ENCODE peak calls at places on chromosomes 4 and X, in four cellular contexts. N, I, X and O are unnamed samples.

GRCh38 chr4:42761804-42762203 is 104.9 kb upstream of the ATP8A1 start:
- DNase-seq in N (no peak), I (no peak), X (peak), O (no peak)

GRCh38 chr4:136369073-136369472 is 1163.2 kb downstream of the PCDH18 start:
- DNase-seq in N (no peak), X (no peak), I (no peak), O (no peak)

GRCh38 chrX:103309860-103310591 is 764 bp downstream of the BEX2 start:
- DNase-seq in X (no peak), N (no peak), I (no peak), O (no peak)

GRCh38 chr4:128225148-128225547 is 62.5 kb downstream of the PGRMC2 start:
- DNase-seq in I (no peak), N (no peak), X (no peak), O (peak)

GRCh38 chrX:40108084-40108958 is 10.6 kb upstream of the BCOR start:
- DNase-seq in N (no peak), I (peak), X (peak), O (peak)

GRCh38 chrX:7090506-7091095 is 56.9 kb upstream of the STS start:
- DNase-seq in I (no peak), X (no peak), N (no peak), O (no peak)

GRCh38 chr4:26127001-26127400 is 193.8 kb upstream of the RBPJ start:
- DNase-seq in X (no peak), N (no peak), I (no peak), O (no peak)

GRCh38 chr4:20194079-20195013 is 57.4 kb upstream of the SLIT2 start:
- DNase-seq in X (no peak), I (no peak), N (peak), O (no peak)

GRCh38 chrX:85052207-85052606 is 48.5 kb downstream of the APOOL start:
- DNase-seq in N (peak), I (no peak), X (no peak), O (peak)

GRCh38 chr4:40377462-40378385 is 42.6 kb downstream of the CHRNA9 start:
- DNase-seq in X (no peak), N (peak), I (no peak), O (no peak)

GRCh38 chrX:96576358-96576757 is 108.3 kb upstream of the DIAPH2 start:
- DNase-seq in N (no peak), I (no peak), X (no peak), O (no peak)

GRCh38 chr4:82718067-82718935 is 80.3 kb downstream of the SCD5 start:
- DNase-seq in I (peak), N (no peak), X (no peak), O (peak)

GRCh38 chr4:80069108-80069836 is 3.8 kb downstream of the ANTXR2 start:
- DNase-seq in I (no peak), N (no peak), X (no peak), O (no peak)

GRCh38 chr4:182213024-182213423 is 30.2 kb upstream of the TENM3 start:
- DNase-seq in N (no peak), I (no peak), X (no peak), O (peak)

GRCh38 chrX:68498044-68498507 is 775 bp upstream of the YIPF6 start:
- DNase-seq in N (no peak), I (no peak), X (no peak), O (no peak)

GRCh38 chr4:172845281-172845680 is 323.3 kb upstream of the GALNT7 start:
- DNase-seq in I (no peak), X (no peak), N (no peak), O (no peak)

GRCh38 chr4:164536829-164537228 is 217.1 kb upstream of the SMIM31 start:
- DNase-seq in N (peak), X (no peak), I (peak), O (no peak)

GRCh38 chr4:165711436-165711835 is 161.6 kb upstream of the TLL1 start:
- DNase-seq in X (no peak), N (no peak), I (no peak), O (no peak)

GRCh38 chr4:45331796-45332195 is 605.4 kb upstream of the GNPDA2 start:
- DNase-seq in X (no peak), N (no peak), I (no peak), O (no peak)

GRCh38 chrX:21708116-21708515 is 49.8 kb downstream of the SMPX start:
- DNase-seq in X (no peak), I (no peak), N (no peak), O (peak)

GRCh38 chr4:111775908-111776307 is 369.3 kb upstream of the FAM241A start:
- DNase-seq in X (no peak), N (no peak), I (no peak), O (no peak)

GRCh38 chrX:38654302-38654701 is 93.0 kb downstream of the TSPAN7 start:
- DNase-seq in X (no peak), N (peak), I (no peak), O (peak)

GRCh38 chr4:41795796-41796195 is 47.3 kb upstream of the PHOX2B start:
- DNase-seq in I (no peak), X (no peak), N (no peak), O (no peak)

GRCh38 chr4:140102406-140102805 is 51.6 kb downstream of the MAML3 start:
- DNase-seq in N (peak), X (no peak), I (no peak), O (no peak)

GRCh38 chr4:156815717-156816319 is 155.8 kb downstream of the PDGFC start:
- DNase-seq in X (no peak), N (no peak), I (no peak), O (no peak)

GRCh38 chr4:161554372-161554990 is 609.3 kb downstream of the FSTL5 start:
- DNase-seq in I (no peak), N (peak), X (no peak), O (no peak)

GRCh38 chr4:61379406-61379805 is 179.3 kb downstream of the ADGRL3 start:
- DNase-seq in I (no peak), X (no peak), N (peak), O (no peak)

GRCh38 chrX:72069380-72070160 is 62.1 kb downstream of the RTL5 start:
- DNase-seq in N (no peak), X (no peak), I (no peak), O (no peak)

GRCh38 chr4:110475881-110476818 is at the start of gene ENPEP:
- DNase-seq in X (peak), N (no peak), I (peak), O (peak)

GRCh38 chr4:75036046-75036445 is 103.1 kb downstream of the PARM1 start:
- DNase-seq in X (no peak), I (no peak), N (no peak), O (no peak)

GRCh38 chr4:184102488-184102887 is 115.2 kb downstream of the ENPP6 start:
- DNase-seq in X (peak), N (no peak), I (no peak), O (no peak)

GRCh38 chr4:184099033-184099432 is 118.6 kb downstream of the ENPP6 start:
- DNase-seq in X (no peak), I (no peak), N (no peak), O (no peak)

GRCh38 chr4:184101711-184102110 is 116.0 kb downstream of the ENPP6 start:
- DNase-seq in I (no peak), N (no peak), X (no peak), O (no peak)

GRCh38 chr4:184099541-184099966 is 118.1 kb downstream of the ENPP6 start:
- DNase-seq in I (no peak), X (no peak), N (no peak), O (no peak)

GRCh38 chr4:184100297-184100885 is 117.3 kb downstream of the ENPP6 start:
- DNase-seq in X (peak), N (no peak), I (peak), O (peak)
- TF ChIP-seq CTCF in X (peak), N (peak), I (peak), O (peak)

DNA sequence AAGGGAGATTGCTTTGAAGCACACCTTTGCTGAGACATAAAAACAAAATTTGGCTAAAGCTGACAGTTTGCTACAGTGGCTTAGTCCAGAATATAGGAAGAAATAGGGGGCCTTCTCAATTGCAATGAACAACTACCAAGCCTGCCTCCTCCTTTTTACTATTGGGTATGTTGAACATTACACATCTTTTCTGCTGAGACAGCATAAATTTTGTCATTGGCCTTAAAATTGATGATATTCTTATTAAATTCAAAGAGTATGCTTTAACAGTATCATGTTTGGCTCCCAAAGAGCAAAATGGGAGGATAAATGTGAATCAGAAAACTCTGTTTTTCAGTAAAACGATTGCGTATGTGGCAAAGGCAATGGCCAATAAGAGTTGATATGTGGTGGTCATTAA is 721.9 kb upstream of the IGFBP7 start:
- DNase-seq in X (no peak), N (no peak), I (no peak), O (no peak)
- H3K27ac ChIP-seq in X (no peak), N (no peak), I (no peak), O (no peak)

DNA sequence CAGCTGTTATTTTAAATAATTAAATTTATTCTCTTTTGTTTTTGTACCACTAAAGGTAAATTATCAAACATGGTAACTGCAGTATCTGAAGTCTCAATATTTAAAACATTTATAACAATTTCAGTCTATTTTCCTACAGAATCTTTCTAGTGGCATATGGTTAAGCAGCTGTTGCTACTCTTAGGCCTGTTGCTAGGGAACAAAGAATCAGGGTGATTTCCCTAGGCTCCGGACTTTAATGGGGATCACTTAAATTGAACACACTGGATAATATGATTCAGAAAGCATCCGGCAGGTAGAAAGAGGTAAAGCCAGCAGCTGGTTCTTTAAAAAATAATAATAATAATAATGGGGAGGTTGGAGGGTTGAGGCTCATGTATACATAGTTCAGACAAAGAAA is 17.6 kb downstream of the FBXO8 start:
- DNase-seq in X (no peak), N (no peak), I (no peak), O (no peak)
- TF ChIP-seq CTCF in X (no peak), N (no peak), I (no peak), O (no peak)

DNA sequence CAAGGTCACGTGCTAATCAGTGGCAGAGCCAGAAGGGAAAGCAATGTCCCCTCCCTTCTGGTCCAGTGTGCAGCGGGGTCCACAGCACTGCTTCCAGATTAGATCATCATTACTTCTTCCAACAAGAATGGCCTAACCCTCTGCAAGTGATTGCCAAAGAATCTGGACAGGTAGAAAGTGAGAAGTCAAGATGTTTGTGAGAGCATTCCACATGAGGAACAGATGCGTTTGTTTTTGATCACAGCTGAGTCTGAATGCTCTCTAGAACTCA is 147.7 kb downstream of the SHROOM3 start:
- DNase-seq in I (no peak), N (no peak), X (no peak), O (no peak)
- H3K27ac ChIP-seq in I (no peak), N (no peak), X (no peak), O (no peak)

DNA sequence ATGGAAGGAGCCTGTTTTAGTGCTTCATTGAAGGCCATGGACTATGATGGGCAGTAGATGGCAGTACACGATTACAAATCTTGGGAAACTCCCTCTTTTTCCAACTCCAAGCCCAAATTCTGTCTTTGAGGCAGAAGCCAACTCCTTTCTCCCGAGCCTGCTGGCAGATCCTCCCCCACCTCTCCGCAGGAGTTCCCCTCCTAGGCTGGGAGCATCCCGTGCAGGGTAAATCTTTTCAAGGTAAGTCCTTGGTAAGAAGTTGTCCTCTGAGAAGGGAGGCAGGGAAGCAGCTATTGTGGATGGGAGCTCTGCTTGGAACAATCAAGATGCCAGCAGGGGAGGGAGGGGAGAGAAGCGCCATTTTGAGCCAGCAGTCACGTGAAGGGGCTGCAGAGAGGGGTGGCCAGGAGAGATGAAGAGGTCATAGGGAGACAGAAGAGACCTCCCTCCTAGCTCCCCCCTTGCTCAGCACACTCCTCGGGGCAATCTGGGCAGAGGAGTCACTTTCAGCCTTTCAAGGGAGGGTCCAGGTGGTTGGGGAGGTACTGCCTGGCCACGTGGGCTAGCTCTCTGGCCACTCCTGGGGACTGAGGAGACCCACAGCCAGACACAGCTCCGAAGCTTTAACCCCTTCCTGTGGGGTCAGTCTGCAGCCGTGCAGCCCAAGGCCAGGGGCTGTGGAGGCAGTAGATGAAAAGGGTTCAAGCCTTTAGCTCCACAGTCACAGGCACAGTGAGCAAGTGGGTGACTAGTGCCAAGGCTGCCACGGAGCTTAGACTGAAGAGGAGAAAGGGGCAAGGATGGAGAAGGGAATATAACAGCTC is 9.6 kb downstream of the CC2D2A start:
- DNase-seq in X (peak), I (peak), N (peak), O (peak)
- TF ChIP-seq CTCF in X (peak), I (peak), N (peak), O (peak)

DNA sequence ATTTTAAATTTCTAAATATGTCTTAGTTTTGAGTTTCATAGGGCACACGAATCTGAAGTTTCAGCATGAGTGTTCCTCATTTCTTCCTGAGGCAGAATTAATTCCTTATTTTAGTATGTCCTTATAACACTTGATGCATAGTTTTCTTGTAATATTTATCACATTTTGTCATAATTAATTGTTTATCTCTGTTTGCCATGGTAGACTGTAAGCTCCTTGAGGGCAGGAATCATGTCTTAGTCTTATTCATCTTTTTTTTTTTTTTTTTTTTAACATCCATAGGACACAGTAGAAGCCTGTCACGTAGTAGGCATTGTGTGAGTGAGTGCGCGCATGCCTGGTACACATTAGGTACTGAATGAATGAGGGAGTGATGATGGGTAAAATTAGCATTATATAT is 131.7 kb downstream of the STAG2 start:
- DNase-seq in N (no peak), I (no peak), X (no peak), O (no peak)
- H3K27ac ChIP-seq in N (no peak), I (no peak), X (no peak), O (no peak)

DNA sequence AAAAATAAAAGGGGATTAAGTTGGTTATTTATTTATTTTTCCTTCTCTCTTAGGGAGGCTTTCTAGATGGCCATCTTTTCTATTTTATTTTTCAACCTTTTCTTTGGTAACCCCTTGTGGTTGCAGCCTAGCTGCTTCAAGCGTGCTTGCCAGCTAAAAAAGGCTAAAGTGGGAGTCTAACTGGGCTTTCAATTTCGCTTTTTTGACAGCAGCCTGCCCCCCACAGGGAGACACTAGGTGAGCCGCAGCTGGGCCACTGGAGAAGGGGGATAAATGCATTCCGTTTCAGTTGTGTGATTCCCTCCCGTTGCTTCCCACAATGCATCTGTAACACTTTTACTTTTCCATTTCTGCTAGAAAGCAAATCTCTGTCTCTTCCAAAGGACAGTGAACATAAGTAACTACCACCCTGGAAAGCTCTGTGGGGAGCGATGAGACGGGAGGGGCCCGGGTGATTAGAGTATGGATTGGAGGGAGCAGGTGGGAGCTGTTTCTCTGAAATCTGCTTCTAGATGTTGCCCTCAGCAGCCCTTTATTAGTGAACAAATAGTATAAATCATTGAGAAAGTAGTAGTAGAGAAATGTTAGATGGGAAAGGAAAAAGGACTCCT is 86.2 kb upstream of the RAPGEF2 start:
- DNase-seq in N (no peak), X (peak), I (no peak), O (peak)
- TF ChIP-seq CTCF in N (no peak), X (peak), I (no peak), O (peak)

GRCh38 chr4:147327322-147327721 is 153.6 kb upstream of the EDNRA start:
- DNase-seq in X (no peak), I (no peak), N (no peak), O (no peak)

GRCh38 chr4:147328756-147329446 is 152.0 kb upstream of the EDNRA start:
- DNase-seq in N (no peak), X (no peak), I (no peak), O (no peak)

GRCh38 chr4:147328189-147328588 is 152.7 kb upstream of the EDNRA start:
- DNase-seq in N (no peak), X (no peak), I (no peak), O (no peak)

GRCh38 chr4:147326581-147326980 is 154.3 kb upstream of the EDNRA start:
- DNase-seq in N (no peak), I (no peak), X (no peak), O (no peak)

DNA sequence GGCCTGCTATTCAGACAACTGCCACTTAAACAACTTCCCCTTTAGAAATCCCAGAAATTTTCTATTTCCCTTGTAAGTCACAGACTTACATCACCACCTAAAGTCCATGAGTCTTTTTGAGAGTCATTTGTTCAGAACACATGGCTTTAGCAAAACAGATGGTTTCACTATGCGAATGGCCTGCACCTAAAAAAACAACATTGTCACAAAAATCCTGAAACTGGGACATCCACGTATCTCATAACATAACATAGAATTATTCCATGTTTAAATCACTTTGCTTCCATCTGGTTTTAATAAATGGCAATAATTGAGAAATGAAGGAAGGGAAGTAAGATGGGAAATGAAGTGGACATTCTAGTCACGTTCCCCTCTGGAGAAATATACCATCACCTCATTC is 155.3 kb upstream of the EDNRA start:
- DNase-seq in N (no peak), I (no peak), X (no peak), O (no peak)
- H3K27ac ChIP-seq in N (no peak), I (no peak), X (no peak), O (no peak)

GRCh38 chrX:112910418-112910817 is 69.8 kb upstream of the AMOT start:
- DNase-seq in N (no peak), X (no peak), I (no peak), O (no peak)
- TF ChIP-seq CTCF in N (no peak), X (peak), I (no peak), O (no peak)

GRCh38 chr4:171031338-171031737 is 781.9 kb upstream of the GALNTL6 start:
- DNase-seq in I (no peak), N (no peak), X (no peak), O (no peak)
- H3K27ac ChIP-seq in I (no peak), N (no peak), X (no peak), O (no peak)